ENCODE peak calls at places on chromosomes 6 and 20, in eight cellular contexts. V is activated CD4-positive, alpha-beta T cell treated with anti-CD3 and anti-CD28 coated beads, Interleukin-2, amount 50 U/mL, for 1 hour; W is stimulated activated CD8-positive, alpha-beta memory T cell treated with anti-CD3 and anti-CD28 coated beads, Interleukin-7, amount 100 ng/mL, for 4 hours; L is NCI-H345; G is HTR-8/SVneo; K is Right ventricle myocardium superior; J is breast epithelium; F is Panc1. I is an unnamed sample.

GRCh38 chr6:43933111-43933885 is 163.3 kb downstream of the VEGFA start:
- DNase-seq in F (no peak), G (no peak), K (no peak), V (no peak), W (no peak), L (no peak), J (no peak), I (no peak)

GRCh38 chr20:16664031-16664430 is 65.8 kb upstream of the SNRPB2 start:
- DNase-seq in L (no peak), F (no peak), J (no peak), W (no peak), G (no peak), K (no peak), V (no peak), I (no peak)

GRCh38 chr20:831956-832355 is 1.6 kb upstream of the FAM110A start:
- DNase-seq in V (no peak), K (no peak), F (no peak), G (no peak), J (no peak), L (no peak), W (no peak), I (no peak)

GRCh38 chr20:8720089-8720488 is 348.8 kb upstream of the PLCB4 start:
- DNase-seq in W (no peak), J (no peak), L (no peak), K (no peak), V (no peak), G (no peak), F (no peak), I (no peak)

GRCh38 chr6:44285552-44286284 is 15.5 kb downstream of the TMEM151B start:
- DNase-seq in G (no peak), W (no peak), J (no peak), F (no peak), V (no peak), K (no peak), L (no peak), I (no peak)

GRCh38 chr6:131022691-131023090 is 40.4 kb downstream of the EPB41L2 start:
- DNase-seq in G (no peak), W (no peak), F (no peak), J (no peak), V (no peak), K (no peak), L (no peak), I (no peak)

GRCh38 chr6:54074109-54074508 is 37.1 kb upstream of the MLIP start:
- DNase-seq in K (no peak), W (no peak), V (no peak), J (no peak), G (no peak), L (no peak), F (no peak), I (no peak)

GRCh38 chr6:11366934-11367637 is 134.6 kb upstream of the NEDD9 start:
- DNase-seq in K (no peak), L (no peak), V (no peak), G (peak), J (no peak), F (no peak), W (no peak), I (no peak)

GRCh38 chr6:163605388-163606097 is 191.0 kb downstream of the QKI start:
- DNase-seq in G (no peak), K (no peak), F (no peak), W (no peak), L (no peak), V (no peak), J (no peak), I (no peak)

GRCh38 chr20:62365814-62366369 is 1.2 kb downstream of the LAMA5 start:
- DNase-seq in J (no peak), W (no peak), V (no peak), G (peak), F (no peak), L (peak), K (peak), I (peak)

GRCh38 chr6:168880271-168880670 is 373.4 kb downstream of the THBS2 start:
- DNase-seq in L (no peak), W (no peak), J (no peak), F (no peak), V (no peak), K (no peak), G (no peak), I (no peak)

GRCh38 chr6:75747985-75748742 is 875 bp upstream of the MYO6 start:
- DNase-seq in L (no peak), G (no peak), J (no peak), K (no peak), V (no peak), W (no peak), F (no peak), I (no peak)

GRCh38 chr6:46327769-46328168 is 157.0 kb upstream of the ENPP5 start:
- DNase-seq in W (no peak), G (no peak), K (no peak), J (no peak), V (no peak), F (no peak), L (no peak), I (no peak)

GRCh38 chr6:12114055-12114503 is 102.0 kb downstream of the HIVEP1 start:
- DNase-seq in L (no peak), W (no peak), F (no peak), K (no peak), J (no peak), G (no peak), V (no peak), I (no peak)

GRCh38 chr20:57277398-57278105 is 11.1 kb upstream of the BMP7 start:
- DNase-seq in W (no peak), G (no peak), L (no peak), F (no peak), J (no peak), K (no peak), V (no peak), I (no peak)

GRCh38 chr6:31037692-31038091 is 27.4 kb downstream of the MUC22 start:
- DNase-seq in L (no peak), V (no peak), J (no peak), G (peak), K (no peak), F (no peak), W (no peak), I (no peak)

GRCh38 chr6:52417675-52418111 is 2.4 kb upstream of the EFHC1 start:
- DNase-seq in W (no peak), G (no peak), J (no peak), F (no peak), V (no peak), L (no peak), K (no peak), I (no peak)

GRCh38 chr6:7725412-7725811 is 487 bp upstream of the BMP6 start:
- DNase-seq in L (no peak), V (no peak), K (no peak), J (no peak), W (no peak), F (no peak), G (no peak), I (no peak)

GRCh38 chr6:170505306-170505705 is 47.8 kb downstream of the PSMB1 start:
- DNase-seq in K (peak), W (no peak), G (no peak), J (no peak), L (peak), F (no peak), V (no peak), I (no peak)

GRCh38 chr6:13235339-13235738 is 93.0 kb downstream of the TBC1D7 start:
- DNase-seq in F (no peak), J (no peak), L (no peak), V (no peak), K (no peak), W (no peak), G (no peak), I (no peak)

GRCh38 chr20:45583502-45583901 is 4.4 kb upstream of the WFDC8 start:
- DNase-seq in W (no peak), K (no peak), G (no peak), V (no peak), J (no peak), F (no peak), L (no peak), I (no peak)

GRCh38 chr20:33006776-33007375 is 628 bp upstream of the BPIFB2 start:
- DNase-seq in J (no peak), V (no peak), W (no peak), F (no peak), G (no peak), L (no peak), K (peak), I (no peak)

GRCh38 chr6:135182993-135183531 is 2.0 kb downstream of the MYB start:
- DNase-seq in K (peak), V (peak), F (no peak), L (peak), W (peak), G (peak), J (no peak), I (peak)

GRCh38 chr6:45160305-45160704 is 167.8 kb upstream of the RUNX2 start:
- DNase-seq in W (no peak), V (no peak), F (no peak), G (no peak), K (no peak), J (no peak), L (no peak), I (no peak)

GRCh38 chr20:4369798-4370124 is 351.9 kb upstream of the PRND start:
- DNase-seq in F (no peak), K (no peak), V (no peak), J (no peak), W (no peak), G (no peak), L (no peak), I (no peak)

GRCh38 chr6:56357616-56358373 is 110.4 kb upstream of the COL21A1 start:
- DNase-seq in W (no peak), J (no peak), F (no peak), L (no peak), K (no peak), G (no peak), V (no peak), I (no peak)

GRCh38 chr6:30885999-30886896 is 1.9 kb downstream of the DDR1 start:
- DNase-seq in W (no peak), L (peak), F (no peak), V (peak), J (peak), K (peak), G (peak), I (peak)

GRCh38 chr20:63837475-63837874 is 6.4 kb upstream of the ZBTB46 start:
- DNase-seq in F (no peak), J (no peak), G (no peak), V (no peak), K (no peak), W (no peak), L (no peak), I (no peak)

GRCh38 chr6:122996797-122997520 is 924 bp downstream of the CLVS2 start:
- DNase-seq in G (no peak), L (peak), V (no peak), W (no peak), F (no peak), K (no peak), J (no peak), I (no peak)

GRCh38 chr6:14544689-14545088 is 427.1 kb downstream of the CD83 start:
- DNase-seq in G (no peak), V (no peak), K (no peak), L (peak), J (no peak), W (no peak), F (no peak), I (no peak)

GRCh38 chr6:36731622-36732310 is 34.1 kb downstream of the RAB44 start:
- DNase-seq in V (no peak), W (no peak), F (no peak), K (no peak), L (no peak), G (no peak), J (no peak), I (no peak)

GRCh38 chr20:53656653-53657288 is 63.1 kb upstream of the ZNF217 start:
- DNase-seq in G (no peak), L (no peak), V (no peak), K (no peak), J (no peak), F (no peak), W (no peak), I (peak)

GRCh38 chr6:7787137-7787575 is 61.3 kb downstream of the BMP6 start:
- DNase-seq in J (peak), W (no peak), L (no peak), K (no peak), V (no peak), F (no peak), G (no peak), I (no peak)

GRCh38 chr6:117938324-117938995 is 31.4 kb downstream of the SLC35F1 start:
- DNase-seq in K (no peak), W (no peak), G (no peak), F (no peak), L (peak), J (no peak), V (no peak), I (no peak)

GRCh38 chr6:160106701-160107100 is 14.9 kb upstream of the SLC22A1 start:
- DNase-seq in L (no peak), F (no peak), J (no peak), W (no peak), G (no peak), V (no peak), K (no peak), I (no peak)

GRCh38 chr6:133767571-133767970 is 121.3 kb upstream of the TCF21 start:
- DNase-seq in V (no peak), W (no peak), L (no peak), F (no peak), G (no peak), K (no peak), J (no peak), I (no peak)

GRCh38 chr6:159729598-159729997 is 2.3 kb downstream of the WTAP start:
- DNase-seq in W (no peak), L (no peak), J (no peak), K (no peak), V (no peak), G (no peak), F (no peak), I (no peak)

GRCh38 chr6:7414811-7415210 is 25.2 kb downstream of the RIOK1 start:
- DNase-seq in V (no peak), G (no peak), L (no peak), J (no peak), F (no peak), K (no peak), W (no peak), I (no peak)

GRCh38 chr20:21241400-21241799 is 61.7 kb upstream of the XRN2 start:
- DNase-seq in W (no peak), G (no peak), J (no peak), F (no peak), L (peak), K (no peak), V (no peak), I (no peak)